ENCODE peak calls at places on chromosomes 7 and 10, in five cellular contexts. Y, E, M, R and L are unnamed samples.

GRCh38 chr7:73376671-73377412 is 48.9 kb downstream of the FKBP6 start:
- DNase-seq in R (no peak), Y (no peak), M (no peak), E (no peak), L (no peak)

GRCh38 chr7:112063974-112064373 is 142.2 kb downstream of the DOCK4 start:
- DNase-seq in M (no peak), E (no peak), R (no peak), Y (no peak), L (no peak)

GRCh38 chr10:24483701-24484100 is 240.0 kb downstream of the ARHGAP21 start:
- DNase-seq in E (peak; percentile 75), R (no peak), M (no peak), Y (peak; percentile 21), L (peak; percentile 49)

GRCh38 chr10:121771957-121772356 is 155.9 kb downstream of the ATE1 start:
- DNase-seq in E (no peak), R (no peak), M (no peak), Y (no peak), L (no peak)

GRCh38 chr10:121734517-121735137 is 136.4 kb upstream of the FGFR2 start:
- DNase-seq in E (no peak), M (no peak), Y (peak; percentile 70), R (peak; percentile 48), L (peak; percentile 17)

GRCh38 chr10:58513189-58514101 is 773 bp downstream of the BICC1 start:
- DNase-seq in Y (peak; percentile 73), M (peak; percentile 63), R (peak; percentile 65), E (peak; percentile 47), L (peak; percentile 13)

GRCh38 chr10:127415901-127416630 is 133.0 kb upstream of the NPS start:
- DNase-seq in R (no peak), E (no peak), Y (peak; percentile 89), M (no peak), L (no peak)

GRCh38 chr7:131057015-131057518 is 270.6 kb upstream of the MKLN1 start:
- DNase-seq in Y (no peak), E (no peak), M (peak; percentile 81), R (no peak), L (peak; percentile 57)

GRCh38 chr10:94093286-94093905 is 99.7 kb downstream of the PLCE1 start:
- DNase-seq in E (no peak), M (no peak), R (no peak), Y (no peak), L (no peak)

GRCh38 chr7:39609462-39610149 is 13.8 kb upstream of the RALA start:
- DNase-seq in M (no peak), E (peak; percentile 57), R (peak; percentile 24), Y (peak; percentile 72), L (no peak)

DNA sequence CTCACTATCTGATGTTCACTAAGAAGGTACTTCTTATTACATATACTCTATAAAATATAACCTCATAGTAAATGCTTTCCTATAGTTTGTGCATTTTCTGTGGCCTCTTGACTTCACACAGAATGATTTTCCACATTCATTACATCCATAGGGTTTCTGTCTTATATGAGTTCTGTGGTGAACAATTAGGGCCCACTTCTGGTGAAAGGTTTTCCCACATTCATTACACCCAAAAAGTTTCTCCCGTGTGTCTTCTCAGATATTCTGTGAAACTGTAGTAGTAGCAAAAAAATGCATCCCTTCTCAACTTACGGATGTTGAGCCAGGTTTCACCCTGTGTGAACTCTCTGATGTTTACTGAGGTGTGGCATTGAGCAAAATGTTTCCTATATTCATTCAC is 119.3 kb downstream of the ZNF33B start:
- DNase-seq in Y (no peak), M (no peak), R (no peak), E (no peak), L (no peak)
- H3K9me3 ChIP-seq in Y (peaks cover 85% of the 10 kb centered on the region), M (peaks cover 34% of the 10 kb centered on the region), R (peaks cover 3% of the 10 kb centered on the region), E (peaks cover 100% of the 10 kb centered on the region), L (peaks cover 13% of the 10 kb centered on the region)

GRCh38 chr7:17651296-17651695 is 289.0 kb downstream of the SNX13 start:
- DNase-seq in R (no peak), Y (no peak), E (no peak), M (no peak), L (no peak)
- H3K27ac ChIP-seq in R (no peak overlapping the region), Y (no peak overlapping the region), E (no peak overlapping the region), M (no peak overlapping the region), L (no peak overlapping the region)

GRCh38 chr7:142853739-142854504 is 954 bp upstream of the EPHB6 start:
- DNase-seq in M (peak; percentile 7), E (peak; percentile 85), Y (peak; percentile 93), R (peak; percentile 80), L (peak; percentile 63)

GRCh38 chr7:142856565-142857245 is 1.8 kb downstream of the EPHB6 start:
- DNase-seq in R (no peak), Y (no peak), E (no peak), M (no peak), L (no peak)

GRCh38 chr7:142855756-142856564 is 1.1 kb downstream of the EPHB6 start:
- DNase-seq in Y (no peak), E (peak; percentile 69), R (no peak), M (no peak), L (peak; percentile 89)

GRCh38 chr7:142854505-142855400 is at the start of gene EPHB6:
- DNase-seq in E (peak; percentile 83), R (peak; percentile 91), M (no peak), Y (peak; percentile 87), L (peak; percentile 88)

GRCh38 chr7:142855401-142855743 is 496 bp downstream of the EPHB6 start:
- DNase-seq in Y (peak; percentile 48), M (no peak), E (no peak), R (peak; percentile 22), L (no peak)
- TF ChIP-seq CTCF in Y (peak; percentile 34), M (no peak), E (no peak), R (peak; percentile 17), L (no peak)

GRCh38 chr7:157840913-157841756 is 504.3 kb downstream of the DNAJB6 start:
- DNase-seq in E (peak; percentile 35), Y (peak; percentile 84), R (peak; percentile 12), M (no peak), L (no peak)

GRCh38 chr7:157839226-157839625 is 502.4 kb downstream of the DNAJB6 start:
- DNase-seq in M (no peak), R (no peak), E (no peak), Y (no peak), L (no peak)

GRCh38 chr7:157841757-157842390 is 505.1 kb downstream of the DNAJB6 start:
- DNase-seq in R (no peak), M (no peak), E (no peak), Y (peak; percentile 37), L (no peak)

GRCh38 chr7:157839672-157840167 is 502.9 kb downstream of the DNAJB6 start:
- DNase-seq in M (no peak), E (no peak), R (no peak), Y (no peak), L (no peak)

DNA sequence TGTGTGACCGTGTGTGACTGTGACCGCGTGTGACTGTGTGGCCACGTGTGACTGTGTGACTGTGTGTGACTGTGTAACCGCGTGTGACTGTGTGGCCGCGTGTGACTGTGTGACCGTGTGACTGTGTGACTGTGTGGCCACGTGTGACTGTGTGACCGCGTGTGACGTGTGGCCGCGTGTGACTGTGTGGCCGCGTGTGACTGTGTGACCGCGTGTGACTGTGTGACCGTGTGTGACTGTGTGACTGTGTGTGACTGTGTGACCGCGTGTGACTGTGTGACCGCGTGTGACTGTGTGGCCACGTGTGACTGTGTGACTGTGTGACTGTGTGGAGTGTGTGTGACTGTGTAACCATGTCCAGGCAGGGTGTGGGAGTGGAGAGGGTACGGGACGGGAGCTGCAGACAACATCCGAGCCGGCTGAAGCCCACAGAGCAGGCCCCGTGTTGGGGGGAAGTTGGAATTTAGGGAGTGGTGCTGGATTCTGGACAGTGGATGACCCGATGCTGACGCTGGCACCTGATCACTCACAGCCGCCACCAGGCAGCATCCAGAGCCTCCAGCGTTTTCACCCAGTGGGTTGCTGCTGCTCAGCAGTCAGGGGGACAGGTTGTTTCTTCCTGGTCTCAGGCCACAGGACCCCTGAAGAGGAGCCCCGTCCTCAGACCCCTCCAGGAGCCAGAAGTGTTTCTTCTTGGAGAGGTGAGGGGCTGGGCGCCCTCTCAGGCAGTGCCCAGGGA is 503.5 kb downstream of the DNAJB6 start:
- DNase-seq in M (no peak), R (no peak), E (no peak), Y (no peak), L (no peak)
- H3K9me3 ChIP-seq in M (peaks cover 79% of the 10 kb centered on the region), R (no peaks in the 10 kb centered on the region), E (no peaks in the 10 kb centered on the region), Y (no peaks in the 10 kb centered on the region), L (no peaks in the 10 kb centered on the region)

GRCh38 chr10:99425204-99425603 is 5.2 kb downstream of the GOT1 start:
- DNase-seq in R (no peak), M (no peak), Y (no peak), E (no peak), L (no peak)

GRCh38 chr10:99419688-99420087 is 10.7 kb downstream of the GOT1 start:
- DNase-seq in M (no peak), R (no peak), E (no peak), Y (no peak), L (no peak)

GRCh38 chr10:99422697-99423096 is 7.7 kb downstream of the GOT1 start:
- DNase-seq in M (no peak), R (no peak), E (no peak), Y (no peak), L (no peak)

GRCh38 chr10:99418910-99419624 is 11.4 kb downstream of the GOT1 start:
- DNase-seq in R (no peak), E (no peak), Y (no peak), M (no peak), L (no peak)

GRCh38 chr10:99421233-99421739 is 9.1 kb downstream of the GOT1 start:
- DNase-seq in M (no peak), E (no peak), Y (no peak), R (no peak), L (no peak)
- H3K27ac ChIP-seq in M (no peak overlapping the region), E (no peak overlapping the region), Y (no peak overlapping the region), R (no peak overlapping the region), L (no peak overlapping the region)